ENCODE peak calls at places on chromosomes 6 and 20, in five cellular contexts. Y, L, I, U and S are unnamed samples.

GRCh38 chr20:35146299-35146921 is 726 bp downstream of the EDEM2 start:
- DNase-seq in U (no peak), I (peak; percentile 56), L (peak; percentile 53), Y (no peak), S (peak; percentile 67)

GRCh38 chr6:12000174-12000573 is 11.9 kb upstream of the HIVEP1 start:
- DNase-seq in I (no peak), Y (no peak), L (no peak), U (no peak), S (no peak)

GRCh38 chr6:20487669-20488375 is 46.4 kb upstream of the CDKAL1 start:
- DNase-seq in U (no peak), L (no peak), I (no peak), Y (no peak), S (no peak)

GRCh38 chr6:150293423-150294280 is 75.2 kb upstream of the IYD start:
- DNase-seq in L (peak; percentile 20), Y (no peak), U (no peak), I (no peak), S (peak; percentile 50)

GRCh38 chr6:3427740-3428085 is 29.1 kb downstream of the SLC22A23 start:
- DNase-seq in L (no peak), Y (no peak), U (no peak), I (no peak), S (no peak)

GRCh38 chr6:106724848-106725247 is 95.5 kb downstream of the QRSL1 start:
- DNase-seq in L (no peak), U (no peak), I (no peak), Y (no peak), S (no peak)

GRCh38 chr20:12252793-12253192 is 335.1 kb downstream of the BTBD3 start:
- DNase-seq in U (no peak), L (no peak), I (peak; percentile 66), Y (no peak), S (peak; percentile 45)

GRCh38 chr20:46638367-46639274 is 12.6 kb downstream of the SLC13A3 start:
- DNase-seq in Y (no peak), I (peak; percentile 58), L (peak; percentile 93), U (no peak), S (no peak)

GRCh38 chr6:1436334-1437306 is 47.2 kb downstream of the FOXF2 start:
- DNase-seq in U (no peak), Y (peak; percentile 73), L (peak; percentile 83), I (peak; percentile 44), S (peak; percentile 72)

GRCh38 chr6:43250992-43251373 is 7.7 kb downstream of the TTBK1 start:
- DNase-seq in Y (no peak), L (peak; percentile 14), U (no peak), I (no peak), S (no peak)

GRCh38 chr6:5175195-5175594 is 85.6 kb downstream of the LYRM4 start:
- DNase-seq in L (peak; percentile 7), U (peak; percentile 36), Y (no peak), I (peak; percentile 74), S (no peak)

GRCh38 chr6:55827818-55828522 is 47.4 kb downstream of the BMP5 start:
- DNase-seq in U (no peak), I (no peak), L (peak; percentile 58), Y (no peak), S (no peak)

GRCh38 chr6:75532521-75532920 is 38.9 kb upstream of the FILIP1 start:
- DNase-seq in Y (no peak), L (peak; percentile 84), U (no peak), I (no peak), S (peak; percentile 51)

GRCh38 chr6:28211840-28212509 is 13.1 kb upstream of the ZSCAN9 start:
- DNase-seq in L (peak; percentile 50), U (no peak), I (peak; percentile 41), Y (peak; percentile 17), S (no peak)

GRCh38 chr20:36175016-36175415 is 20.5 kb downstream of the EPB41L1 start:
- DNase-seq in L (no peak), Y (no peak), I (no peak), U (no peak), S (peak; percentile 64)

GRCh38 chr6:167779993-167780655 is 46.6 kb upstream of the AFDN start:
- DNase-seq in Y (no peak), U (no peak), I (no peak), L (no peak), S (no peak)

GRCh38 chr6:149252626-149253025 is 64.9 kb upstream of the TAB2 start:
- DNase-seq in Y (no peak), I (no peak), U (no peak), L (no peak), S (no peak)

GRCh38 chr6:45206793-45207492 is 121.2 kb upstream of the RUNX2 start:
- DNase-seq in L (no peak), Y (no peak), U (no peak), I (no peak), S (no peak)

GRCh38 chr6:28941681-28942448 is 18.1 kb upstream of the TRIM27 start:
- DNase-seq in I (no peak), L (no peak), Y (no peak), U (peak; percentile 27), S (no peak)

GRCh38 chr6:146297815-146298214 is 245.8 kb upstream of the RAB32 start:
- DNase-seq in I (no peak), Y (no peak), U (no peak), L (no peak), S (no peak)

GRCh38 chr6:87059943-87060342 is 35.0 kb downstream of the CGA start:
- DNase-seq in L (no peak), I (no peak), Y (no peak), U (no peak), S (no peak)

GRCh38 chr20:55446301-55446700 is 559.0 kb downstream of the CBLN4 start:
- DNase-seq in I (no peak), L (no peak), U (no peak), Y (no peak), S (no peak)

GRCh38 chr6:35310265-35310831 is 12.7 kb downstream of the DEF6 start:
- DNase-seq in Y (no peak), L (peak; percentile 94), I (peak; percentile 8), U (no peak), S (no peak)

GRCh38 chr6:166456360-166457156 is 73.8 kb upstream of the MPC1 start:
- DNase-seq in Y (no peak), L (no peak), U (no peak), I (no peak), S (no peak)

GRCh38 chr6:116666869-116667268 is 1.7 kb downstream of the ZUP1 start:
- DNase-seq in I (no peak), U (no peak), L (no peak), Y (no peak), S (no peak)

GRCh38 chr20:49344975-49345374 is 67.1 kb upstream of the ZNFX1 start:
- DNase-seq in U (no peak), I (no peak), Y (no peak), L (peak; percentile 7), S (peak; percentile 74)

GRCh38 chr20:58905236-58905635 is 52.7 kb downstream of the GNAS start:
- DNase-seq in U (no peak), I (no peak), Y (no peak), L (no peak), S (no peak)

GRCh38 chr20:2088904-2089303 is 12.7 kb upstream of the STK35 start:
- DNase-seq in Y (no peak), I (no peak), U (no peak), L (no peak), S (no peak)

GRCh38 chr20:2042400-2042799 is 48.5 kb upstream of the PDYN start:
- DNase-seq in U (no peak), I (no peak), L (peak; percentile 8), Y (no peak), S (no peak)

DNA sequence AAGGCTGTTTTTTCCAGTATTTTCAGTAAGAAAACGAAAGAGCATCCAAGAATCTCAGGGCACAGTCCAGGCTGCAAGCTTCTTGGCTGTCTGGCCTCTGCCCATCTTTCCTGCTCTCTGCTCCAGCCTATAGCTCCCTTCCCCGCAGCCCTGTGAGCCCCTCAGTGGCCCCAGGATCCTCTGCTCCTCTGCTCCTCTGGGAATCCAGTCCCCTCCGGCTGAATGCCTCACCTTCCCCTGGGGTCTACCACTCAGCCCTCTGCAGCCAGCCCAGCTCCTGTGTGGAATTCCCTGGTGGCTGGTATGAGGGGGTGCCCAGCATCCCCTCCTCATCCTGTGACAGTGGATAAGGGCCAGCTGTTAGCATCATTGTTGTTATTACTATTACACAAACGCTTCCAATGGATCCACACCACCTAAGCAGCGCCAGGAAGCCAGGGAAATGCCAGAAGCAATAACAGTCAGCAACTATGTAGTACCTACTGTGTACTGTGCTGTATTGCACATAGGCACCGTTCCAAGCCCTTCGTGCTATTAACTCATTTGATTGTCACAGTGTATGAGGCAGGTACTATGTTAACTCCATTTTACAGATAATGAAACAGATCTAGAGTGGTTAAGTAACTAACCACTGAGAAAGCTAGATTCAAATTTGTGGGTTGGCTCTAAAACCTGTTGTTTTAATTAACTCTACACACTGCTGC is 60.2 kb upstream of the PTPN1 start:
- DNase-seq in L (no peak), I (no peak), Y (no peak), U (no peak), S (no peak)
- H3K4ac ChIP-seq in L (no peak overlapping the region), I (no peak overlapping the region), Y (no peak overlapping the region), U (no peak overlapping the region), S (peak overlapping the region; percentile 85)

DNA sequence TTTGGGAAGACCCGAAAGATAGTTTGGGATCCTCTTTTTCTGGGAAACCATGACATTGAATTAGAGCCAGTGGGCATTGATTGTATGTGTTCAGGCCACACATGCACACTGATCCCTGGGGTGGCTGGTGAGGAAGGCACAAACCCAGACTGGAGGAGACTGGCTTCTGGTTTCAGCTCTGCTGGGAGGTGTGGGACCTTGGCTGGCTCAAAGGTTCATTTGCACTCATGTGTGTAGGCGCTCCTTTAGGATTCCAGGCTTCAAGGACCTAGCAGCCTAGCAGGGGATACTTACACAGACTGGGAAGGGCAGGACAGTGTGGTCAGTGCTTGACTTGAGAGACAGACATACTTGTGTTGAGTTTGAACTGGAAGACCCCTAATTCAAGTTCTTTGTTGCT is 7.2 kb downstream of the RIN2 start:
- DNase-seq in Y (no peak), U (no peak), L (no peak), I (no peak), S (no peak)
- H2BK12ac ChIP-seq in Y (no peak overlapping the region), U (no peak overlapping the region), L (peak overlapping the region; percentile 73), I (no peak overlapping the region), S (peak overlapping the region; percentile 43)

DNA sequence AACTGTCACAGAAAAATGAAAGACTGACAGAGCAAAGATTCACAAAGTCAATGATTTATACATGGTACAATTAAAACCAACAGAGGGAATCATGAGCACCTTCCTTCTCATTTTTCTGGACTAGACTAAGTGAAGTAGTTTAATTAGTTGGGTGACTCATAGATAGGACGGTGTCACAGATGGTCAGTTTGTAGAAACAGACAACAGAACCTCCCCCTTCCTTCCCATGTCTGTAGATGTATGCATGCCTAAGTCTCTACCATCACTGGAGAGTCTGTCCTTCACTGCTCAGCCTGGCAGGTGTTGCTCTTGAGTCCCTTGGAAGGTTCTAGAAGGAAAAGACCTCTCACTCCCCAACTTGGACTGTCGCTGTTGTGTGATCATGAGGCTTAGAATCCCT is 75.4 kb upstream of the EEF1E1 start:
- DNase-seq in Y (no peak), L (no peak), U (no peak), I (no peak), S (peak; percentile 38)
- H3K4ac ChIP-seq in Y (no peak overlapping the region), L (peak overlapping the region; percentile 2), U (no peak overlapping the region), I (no peak overlapping the region), S (no peak overlapping the region)

GRCh38 chr6:142821164-142821716 is 123.7 kb downstream of the HIVEP2 start:
- DNase-seq in Y (no peak), I (no peak), U (no peak), L (no peak), S (no peak)

GRCh38 chr6:142820336-142821016 is 124.5 kb downstream of the HIVEP2 start:
- DNase-seq in I (no peak), L (no peak), Y (no peak), U (no peak), S (no peak)

GRCh38 chr6:142822383-142822782 is 122.6 kb downstream of the HIVEP2 start:
- DNase-seq in Y (no peak), U (no peak), L (no peak), I (no peak), S (no peak)

GRCh38 chr6:142821860-142822259 is 123.1 kb downstream of the HIVEP2 start:
- DNase-seq in Y (no peak), U (no peak), L (no peak), I (no peak), S (no peak)

GRCh38 chr6:142819603-142820335 is 125.2 kb downstream of the HIVEP2 start:
- DNase-seq in U (no peak), Y (no peak), I (no peak), L (no peak), S (peak; percentile 71)
- H2BK12ac ChIP-seq in U (no peak overlapping the region), Y (no peak overlapping the region), I (no peak overlapping the region), L (no peak overlapping the region), S (no peak overlapping the region)